ENCODE peak calls at places on chromosomes 7 and 10, in six cellular contexts. O is NCI-H748 treated with DMSO at 0.1 percent for 48 hours; I is HFFc6; Z is amniotic epithelial cell; W is stimulated activated CD4-positive, alpha-beta T cell treated with anti-CD3 and anti-CD28 coated beads, Interleukin-15, amount 100 ng/mL, for 24 hours; F is heart right ventricle. K is an unnamed sample.

GRCh38 chr7:78576196-78576595 is 777.6 kb downstream of the PHTF2 start:
- DNase-seq in O (no peak), I (peak; percentile 58), Z (peak; percentile 65), W (no peak), F (no peak), K (no peak)

GRCh38 chr7:28674359-28674782 is 262.1 kb downstream of the CREB5 start:
- DNase-seq in O (no peak), I (no peak), Z (peak; percentile 16), W (no peak), F (no peak), K (no peak)

GRCh38 chr7:77649950-77650349 is 46.3 kb upstream of the RSBN1L start:
- DNase-seq in O (no peak), I (peak; percentile 53), Z (peak; percentile 76), W (no peak), F (no peak), K (no peak)

GRCh38 chr7:131327049-131327625 is 539 bp upstream of the MKLN1 start:
- DNase-seq in O (peak; percentile 52), I (peak; percentile 84), Z (peak; percentile 82), W (peak; percentile 27), F (peak; percentile 52), K (no peak)

GRCh38 chr7:141511370-141512335 is 39.6 kb upstream of the AGK start:
- DNase-seq in O (peak; percentile 24), I (no peak), Z (no peak), W (peak; percentile 24), F (peak; percentile 4), K (no peak)

GRCh38 chr7:71633571-71634008 is 501.6 kb downstream of the GALNT17 start:
- DNase-seq in O (no peak), I (peak; percentile 43), Z (peak; percentile 63), W (no peak), F (no peak), K (no peak)

GRCh38 chr7:138886501-138886917 is 88.5 kb upstream of the ATP6V0A4 start:
- DNase-seq in O (peak; percentile 71), I (peak; percentile 66), Z (peak; percentile 65), W (peak; percentile 30), F (peak; percentile 50), K (peak; percentile 79)

GRCh38 chr7:6691609-6692106 is 15.1 kb downstream of the ZNF12 start:
- DNase-seq in O (no peak), I (peak; percentile 22), Z (peak; percentile 58), W (no peak), F (no peak), K (no peak)

GRCh38 chr10:75117996-75118395 is 6.5 kb downstream of the SAMD8 start:
- DNase-seq in O (no peak), I (no peak), Z (no peak), W (no peak), F (no peak), K (no peak)

GRCh38 chr7:93159490-93159889 is 11.3 kb upstream of the SAMD9L start:
- DNase-seq in O (no peak), I (no peak), Z (peak; percentile 32), W (no peak), F (no peak), K (no peak)

GRCh38 chr7:65269150-65269856 is 104.4 kb upstream of the ZNF92 start:
- DNase-seq in O (peak; percentile 93), I (no peak), Z (peak; percentile 58), W (peak; percentile 82), F (peak; percentile 20), K (peak; percentile 81)

GRCh38 chr7:157676456-157677255 is 339.9 kb downstream of the DNAJB6 start:
- DNase-seq in O (no peak), I (no peak), Z (no peak), W (no peak), F (no peak), K (no peak)

GRCh38 chr10:6310977-6311376 is 108.2 kb downstream of the PFKFB3 start:
- DNase-seq in O (no peak), I (no peak), Z (no peak), W (peak; percentile 12), F (no peak), K (no peak)

GRCh38 chr7:47326808-47327207 is 255.1 kb downstream of the TNS3 start:
- DNase-seq in O (no peak), I (no peak), Z (peak; percentile 95), W (no peak), F (peak; percentile 60), K (no peak)

GRCh38 chr10:66804911-66805310 is 120.9 kb upstream of the LRRTM3 start:
- DNase-seq in O (no peak), I (no peak), Z (no peak), W (no peak), F (no peak), K (no peak)

GRCh38 chr10:24858908-24859270 is 93.5 kb downstream of the PRTFDC1 start:
- DNase-seq in O (no peak), I (no peak), Z (no peak), W (no peak), F (no peak), K (no peak)

GRCh38 chr10:78552261-78552811 is 516.4 kb upstream of the ZMIZ1 start:
- DNase-seq in O (no peak), I (no peak), Z (peak; percentile 17), W (no peak), F (peak; percentile 66), K (no peak)

GRCh38 chr7:128424936-128425335 is 15.2 kb upstream of the IMPDH1 start:
- DNase-seq in O (no peak), I (no peak), Z (no peak), W (no peak), F (no peak), K (no peak)

GRCh38 chr10:102235991-102236390 is 5.3 kb downstream of the PITX3 start:
- DNase-seq in O (no peak), I (no peak), Z (no peak), W (no peak), F (no peak), K (no peak)

GRCh38 chr10:114022751-114023150 is 20.9 kb upstream of the ADRB1 start:
- DNase-seq in O (no peak), I (no peak), Z (no peak), W (no peak), F (no peak), K (no peak)

GRCh38 chr7:128917061-128917460 is 6.6 kb upstream of the KCP start:
- DNase-seq in O (no peak), I (no peak), Z (no peak), W (no peak), F (no peak), K (no peak)

GRCh38 chr10:124248646-124249045 is 155.2 kb upstream of the CHST15 start:
- DNase-seq in O (no peak), I (no peak), Z (no peak), W (no peak), F (no peak), K (no peak)